ENCODE peak calls at places on chromosome 19, in six cellular contexts. X is activated T-helper 1 cell treated with anti-CD3 and anti-CD28 coated beads, Interleukin-12 subunit alpha, Interleukin-12 subunit beta, Interleukin-2, Interleukin-4 antibody, amounts not matched to agents 30 ng/mL and 10 ng/mL and 1 ng/mL, durations not matched to agents 14 hours and 24 hours and 36 hours; N is brain microvascular endothelial cell; P is stromal cell of bone marrow; B is esophagus squamous epithelium; L is DMS153. V is an unnamed sample.

GRCh38 chr19:47324502-47324901 is 7.5 kb upstream of the C5AR2 start:
- DNase-seq in L (no peak), P (no peak), N (no peak), B (no peak), X (no peak), V (no peak)

GRCh38 chr19:4523306-4524110 is 5.2 kb upstream of the PLIN4 start:
- DNase-seq in L (no peak), X (peak), N (no peak), P (no peak), B (no peak), V (no peak)

GRCh38 chr19:44876930-44877530 is 14.0 kb upstream of the TOMM40 start:
- DNase-seq in X (no peak), B (no peak), N (no peak), P (no peak), L (peak), V (no peak)

GRCh38 chr19:2469102-2469914 is 6.6 kb upstream of the GADD45B start:
- DNase-seq in P (peak), N (peak), L (no peak), B (no peak), X (no peak), V (no peak)

GRCh38 chr19:42323852-42324654 is 1.4 kb upstream of the MEGF8 start:
- DNase-seq in B (no peak), P (no peak), N (no peak), X (no peak), L (no peak), V (peak)

GRCh38 chr19:44356383-44357111 is at the start of gene ZNF112:
- DNase-seq in N (peak), L (peak), X (no peak), B (no peak), P (peak), V (no peak)

GRCh38 chr19:35992902-35993765 is 1.9 kb upstream of the SDHAF1 start:
- DNase-seq in B (no peak), P (no peak), N (no peak), L (no peak), X (no peak), V (no peak)

GRCh38 chr19:6750062-6750461 is 10.6 kb downstream of the TRIP10 start:
- DNase-seq in L (no peak), N (no peak), B (no peak), P (no peak), X (no peak), V (no peak)

GRCh38 chr19:49080392-49080791 is 4.9 kb upstream of the SNRNP70 start:
- DNase-seq in N (no peak), L (no peak), P (no peak), X (no peak), B (no peak), V (no peak)

GRCh38 chr19:19420570-19421301 is 15.3 kb downstream of the GATAD2A start:
- DNase-seq in B (no peak), P (no peak), N (no peak), L (no peak), X (no peak), V (no peak)

GRCh38 chr19:369256-369655 is 24.7 kb upstream of the MIER2 start:
- DNase-seq in N (no peak), X (no peak), B (no peak), P (no peak), L (no peak), V (no peak)

GRCh38 chr19:49687150-49687549 is 2.2 kb upstream of the ADM5 start:
- DNase-seq in L (no peak), P (no peak), X (no peak), B (no peak), N (no peak), V (no peak)

GRCh38 chr19:805161-805561 is 7.9 kb downstream of the PTBP1 start:
- DNase-seq in N (no peak), L (no peak), B (no peak), X (no peak), P (no peak), V (no peak)

GRCh38 chr19:41408256-41408655 is 10.6 kb downstream of the BCKDHA start:
- DNase-seq in L (no peak), N (no peak), X (no peak), P (no peak), B (no peak), V (no peak)

GRCh38 chr19:16134510-16134909 is 9.0 kb upstream of the HSH2D start:
- DNase-seq in P (no peak), N (no peak), B (no peak), X (no peak), L (no peak), V (no peak)

GRCh38 chr19:2528543-2529173 is 52.7 kb downstream of the GADD45B start:
- DNase-seq in P (no peak), L (no peak), N (no peak), B (no peak), X (no peak), V (no peak)

GRCh38 chr19:17766543-17767131 is 15.4 kb downstream of the FCHO1 start:
- DNase-seq in L (peak), X (peak), B (no peak), P (peak), N (peak), V (peak)

GRCh38 chr19:5321851-5322681 is 18.5 kb downstream of the PTPRS start:
- DNase-seq in L (no peak), B (no peak), N (no peak), P (no peak), X (no peak), V (no peak)

GRCh38 chr19:4744451-4745170 is 21.0 kb upstream of the DPP9 start:
- DNase-seq in L (no peak), N (peak), P (peak), X (no peak), B (no peak), V (no peak)

GRCh38 chr19:9144920-9145319 is 4.7 kb downstream of the ZNF317 start:
- DNase-seq in L (no peak), P (no peak), B (no peak), X (no peak), N (no peak), V (no peak)

GRCh38 chr19:38287604-38288003 is 16.4 kb upstream of the C19orf33 start:
- DNase-seq in L (no peak), X (no peak), B (no peak), P (no peak), N (no peak), V (no peak)

GRCh38 chr19:10260141-10260584 is 8.1 kb downstream of the MRPL4 start:
- DNase-seq in P (no peak), X (peak), L (peak), N (no peak), B (no peak), V (no peak)

GRCh38 chr19:57263244-57263643 is 17.0 kb upstream of the ZNF460 start:
- DNase-seq in B (no peak), P (no peak), X (no peak), L (no peak), N (no peak), V (no peak)

V was measured in activated T-helper 2 cell treated with anti-CD3 and anti-CD28 coated beads, Interferon-gamma antibody, Interleukin-2, Interleukin-4, amounts not matched to agents 10 μg/mL and 5 μg/mL and 100 μg/mL, durations not matched to agents 14 hours and 24 hours and 36 hours.